ENCODE peak calls at places on chromosomes 2 and 18, in five cellular contexts. One of them, this sample, is unnamed.

GRCh38 chr2:120858764-120859525 is 123.3 kb downstream of the GLI2 start:
- DNase-seq in sigmoid colon: peak
- DNase-seq in right lobe of liver: peak
- DNase-seq in ovary: no peak
- DNase-seq in body of pancreas: no peak
- DNase-seq in this sample: no peak

GRCh38 chr18:69947361-69948106 is at the start of gene CD226:
- DNase-seq in sigmoid colon: no peak
- DNase-seq in body of pancreas: no peak
- DNase-seq in ovary: no peak
- DNase-seq in right lobe of liver: no peak
- DNase-seq in this sample: no peak

GRCh38 chr2:115160523-115161521 is 718.4 kb downstream of the DPP10 start:
- DNase-seq in body of pancreas: peak
- DNase-seq in sigmoid colon: no peak
- DNase-seq in right lobe of liver: no peak
- DNase-seq in ovary: no peak
- DNase-seq in this sample: no peak

GRCh38 chr2:7555260-7555659 is 638.0 kb downstream of the RNF144A start:
- DNase-seq in sigmoid colon: no peak
- DNase-seq in ovary: no peak
- DNase-seq in body of pancreas: no peak
- DNase-seq in right lobe of liver: no peak
- DNase-seq in this sample: no peak

GRCh38 chr2:31297751-31298150 is 63.8 kb downstream of the EHD3 start:
- DNase-seq in ovary: no peak
- DNase-seq in body of pancreas: no peak
- DNase-seq in right lobe of liver: no peak
- DNase-seq in sigmoid colon: no peak
- DNase-seq in this sample: no peak

GRCh38 chr2:102310964-102311640 is at the start of gene IL1RL1:
- DNase-seq in sigmoid colon: no peak
- DNase-seq in body of pancreas: no peak
- DNase-seq in right lobe of liver: no peak
- DNase-seq in ovary: no peak
- DNase-seq in this sample: peak

GRCh38 chr18:13199169-13199568 is 19.4 kb upstream of the LDLRAD4 start:
- DNase-seq in right lobe of liver: no peak
- DNase-seq in ovary: no peak
- DNase-seq in sigmoid colon: no peak
- DNase-seq in body of pancreas: no peak
- DNase-seq in this sample: no peak

GRCh38 chr18:8806105-8806797 is 100.9 kb downstream of the MTCL1 start:
- DNase-seq in ovary: no peak
- DNase-seq in body of pancreas: peak
- DNase-seq in right lobe of liver: no peak
- DNase-seq in sigmoid colon: no peak
- DNase-seq in this sample: no peak

GRCh38 chr2:55144922-55145820 is 86.9 kb downstream of the CLHC1 start:
- DNase-seq in body of pancreas: no peak
- DNase-seq in ovary: no peak
- DNase-seq in right lobe of liver: no peak
- DNase-seq in sigmoid colon: no peak
- DNase-seq in this sample: no peak

GRCh38 chr2:105640241-105640640 is 104.5 kb upstream of the NCK2 start:
- DNase-seq in right lobe of liver: no peak
- DNase-seq in ovary: no peak
- DNase-seq in sigmoid colon: no peak
- DNase-seq in body of pancreas: no peak
- DNase-seq in this sample: no peak

GRCh38 chr2:85905891-85906290 is 17.1 kb upstream of the ST3GAL5 start:
- DNase-seq in sigmoid colon: peak
- DNase-seq in body of pancreas: no peak
- DNase-seq in right lobe of liver: no peak
- DNase-seq in ovary: no peak
- DNase-seq in this sample: no peak

GRCh38 chr2:223051580-223052375 is at the start of gene KCNE4:
- DNase-seq in right lobe of liver: no peak
- DNase-seq in ovary: peak
- DNase-seq in body of pancreas: peak
- DNase-seq in sigmoid colon: peak
- DNase-seq in this sample: no peak

GRCh38 chr18:13710460-13710859 is 15.9 kb downstream of the FAM210A start:
- DNase-seq in right lobe of liver: no peak
- DNase-seq in body of pancreas: no peak
- DNase-seq in sigmoid colon: no peak
- DNase-seq in ovary: no peak
- DNase-seq in this sample: no peak

GRCh38 chr2:188292446-188293239 is 969 bp downstream of the GULP1 start:
- DNase-seq in sigmoid colon: peak
- DNase-seq in right lobe of liver: peak
- DNase-seq in body of pancreas: peak
- DNase-seq in ovary: peak
- DNase-seq in this sample: peak
- TF ChIP-seq POLR2A in sigmoid colon: peak
- TF ChIP-seq POLR2A in right lobe of liver: no peak
- TF ChIP-seq POLR2A in body of pancreas: peak
- TF ChIP-seq POLR2A in ovary: peak
- TF ChIP-seq POLR2A in this sample: no peak

GRCh38 chr18:49681387-49681786 is 119.5 kb downstream of the LIPG start:
- DNase-seq in body of pancreas: no peak
- DNase-seq in sigmoid colon: no peak
- DNase-seq in right lobe of liver: no peak
- DNase-seq in ovary: no peak
- DNase-seq in this sample: no peak

GRCh38 chr18:49677081-49677480 is 115.2 kb downstream of the LIPG start:
- DNase-seq in ovary: no peak
- DNase-seq in body of pancreas: no peak
- DNase-seq in sigmoid colon: no peak
- DNase-seq in right lobe of liver: no peak
- DNase-seq in this sample: no peak

GRCh38 chr18:49673281-49673680 is 111.4 kb downstream of the LIPG start:
- DNase-seq in right lobe of liver: no peak
- DNase-seq in ovary: no peak
- DNase-seq in sigmoid colon: no peak
- DNase-seq in body of pancreas: no peak
- DNase-seq in this sample: no peak

GRCh38 chr18:49678440-49678839 is 116.6 kb downstream of the LIPG start:
- DNase-seq in body of pancreas: no peak
- DNase-seq in right lobe of liver: no peak
- DNase-seq in sigmoid colon: no peak
- DNase-seq in ovary: no peak
- DNase-seq in this sample: no peak

DNA sequence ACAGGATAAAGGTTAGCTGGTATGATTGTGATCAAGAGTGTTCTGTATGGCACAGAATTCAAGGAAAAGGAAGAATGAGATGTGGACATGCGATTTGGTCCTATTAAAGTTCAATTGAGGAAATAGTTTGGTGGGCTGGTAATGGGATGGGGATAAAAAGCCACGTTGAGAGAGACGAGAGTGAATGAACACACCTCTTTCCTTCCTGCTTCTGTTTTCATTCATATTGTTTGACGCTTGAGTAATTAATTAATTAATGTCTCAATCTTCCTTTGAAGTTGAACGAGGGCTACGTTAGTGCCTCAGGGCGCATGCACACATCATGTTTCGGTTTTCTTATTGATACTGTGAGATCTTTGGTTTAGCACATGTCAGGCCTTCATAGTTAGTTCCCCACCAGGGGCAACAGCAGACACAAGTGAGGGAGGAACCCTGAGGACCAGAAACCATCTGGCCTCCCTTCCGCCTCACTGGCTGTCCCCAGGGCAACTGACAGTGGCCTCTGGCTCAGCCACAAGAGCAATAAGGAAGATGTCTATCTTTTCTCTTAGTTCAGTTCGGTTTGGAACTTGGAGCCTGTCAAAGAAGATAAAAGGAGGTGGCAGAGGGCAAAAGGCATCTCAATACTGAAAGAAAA is 116.0 kb downstream of the LIPG start:
- DNase-seq in sigmoid colon: no peak
- DNase-seq in ovary: no peak
- DNase-seq in body of pancreas: peak
- DNase-seq in right lobe of liver: no peak
- DNase-seq in this sample: no peak
- TF ChIP-seq POLR2A in sigmoid colon: no peak
- TF ChIP-seq POLR2A in ovary: no peak
- TF ChIP-seq POLR2A in body of pancreas: no peak
- TF ChIP-seq POLR2A in right lobe of liver: no peak
- TF ChIP-seq POLR2A in this sample: no peak

GRCh38 chr18:34595673-34596072 is 114.4 kb upstream of the DTNA start:
- DNase-seq in sigmoid colon: no peak
- DNase-seq in right lobe of liver: no peak
- DNase-seq in ovary: no peak
- DNase-seq in body of pancreas: no peak
- DNase-seq in this sample: no peak
- TF ChIP-seq POLR2A in sigmoid colon: no peak
- TF ChIP-seq POLR2A in right lobe of liver: no peak
- TF ChIP-seq POLR2A in ovary: no peak
- TF ChIP-seq POLR2A in body of pancreas: no peak
- TF ChIP-seq POLR2A in this sample: no peak

GRCh38 chr2:217903142-217903858 is 99.5 kb downstream of the TNS1 start:
- DNase-seq in right lobe of liver: no peak
- DNase-seq in ovary: no peak
- DNase-seq in sigmoid colon: no peak
- DNase-seq in body of pancreas: no peak
- DNase-seq in this sample: no peak

GRCh38 chr2:217903859-217904613 is 98.8 kb downstream of the TNS1 start:
- DNase-seq in ovary: peak
- DNase-seq in body of pancreas: peak
- DNase-seq in right lobe of liver: peak
- DNase-seq in sigmoid colon: peak
- DNase-seq in this sample: peak

GRCh38 chr2:217901400-217901799 is 101.4 kb downstream of the TNS1 start:
- DNase-seq in right lobe of liver: no peak
- DNase-seq in ovary: peak
- DNase-seq in sigmoid colon: no peak
- DNase-seq in body of pancreas: no peak
- DNase-seq in this sample: no peak

GRCh38 chr2:217901826-217902225 is 101.0 kb downstream of the TNS1 start:
- DNase-seq in body of pancreas: no peak
- DNase-seq in ovary: peak
- DNase-seq in right lobe of liver: no peak
- DNase-seq in sigmoid colon: peak
- DNase-seq in this sample: no peak

GRCh38 chr2:217902281-217903141 is 100.3 kb downstream of the TNS1 start:
- DNase-seq in ovary: peak
- DNase-seq in body of pancreas: peak
- DNase-seq in right lobe of liver: peak
- DNase-seq in sigmoid colon: peak
- DNase-seq in this sample: peak
- TF ChIP-seq POLR2A in ovary: no peak
- TF ChIP-seq POLR2A in body of pancreas: peak
- TF ChIP-seq POLR2A in right lobe of liver: peak
- TF ChIP-seq POLR2A in sigmoid colon: no peak
- TF ChIP-seq POLR2A in this sample: no peak

GRCh38 chr2:217899231-217900009 is 103.4 kb downstream of the TNS1 start:
- DNase-seq in ovary: peak
- DNase-seq in sigmoid colon: peak
- DNase-seq in body of pancreas: peak
- DNase-seq in right lobe of liver: no peak
- DNase-seq in this sample: peak

GRCh38 chr2:217900780-217901360 is 101.9 kb downstream of the TNS1 start:
- DNase-seq in sigmoid colon: no peak
- DNase-seq in ovary: no peak
- DNase-seq in right lobe of liver: no peak
- DNase-seq in body of pancreas: no peak
- DNase-seq in this sample: no peak

GRCh38 chr2:217897091-217897715 is 105.6 kb downstream of the TNS1 start:
- DNase-seq in sigmoid colon: no peak
- DNase-seq in ovary: no peak
- DNase-seq in body of pancreas: no peak
- DNase-seq in right lobe of liver: peak
- DNase-seq in this sample: no peak

GRCh38 chr2:217900010-217900779 is 102.6 kb downstream of the TNS1 start:
- DNase-seq in ovary: no peak
- DNase-seq in body of pancreas: peak
- DNase-seq in right lobe of liver: no peak
- DNase-seq in sigmoid colon: no peak
- DNase-seq in this sample: no peak

GRCh38 chr2:217897816-217898806 is 104.7 kb downstream of the TNS1 start:
- DNase-seq in sigmoid colon: peak
- DNase-seq in ovary: peak
- DNase-seq in right lobe of liver: peak
- DNase-seq in body of pancreas: peak
- DNase-seq in this sample: no peak
- TF ChIP-seq POLR2A in sigmoid colon: no peak
- TF ChIP-seq POLR2A in ovary: no peak
- TF ChIP-seq POLR2A in right lobe of liver: no peak
- TF ChIP-seq POLR2A in body of pancreas: peak
- TF ChIP-seq POLR2A in this sample: no peak

GRCh38 chr2:101007415-101008345 is 5.6 kb downstream of the RPL31 start:
- DNase-seq in body of pancreas: peak
- DNase-seq in right lobe of liver: no peak
- DNase-seq in sigmoid colon: no peak
- DNase-seq in ovary: no peak
- DNase-seq in this sample: no peak
- TF ChIP-seq POLR2A in body of pancreas: no peak
- TF ChIP-seq POLR2A in right lobe of liver: no peak
- TF ChIP-seq POLR2A in sigmoid colon: no peak
- TF ChIP-seq POLR2A in ovary: no peak
- TF ChIP-seq POLR2A in this sample: peak

DNA sequence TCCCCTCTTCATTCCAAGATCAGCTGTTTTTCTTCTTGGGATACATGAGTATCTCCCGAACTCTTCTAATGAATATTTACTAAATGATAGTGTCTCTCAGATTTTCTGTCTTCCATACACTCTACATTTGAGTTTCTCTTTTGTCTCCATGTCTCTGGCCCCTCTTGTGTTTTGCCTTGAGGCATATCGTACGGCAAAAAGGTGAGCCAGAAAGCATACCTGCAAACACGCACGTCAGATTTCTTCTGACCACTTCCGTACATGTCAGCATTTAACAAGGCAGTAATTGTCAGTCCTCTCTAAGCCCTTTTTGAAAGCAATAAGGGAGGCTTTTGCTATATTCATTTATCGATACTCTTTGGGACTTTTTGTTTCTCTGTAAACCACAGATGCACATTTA is 82.4 kb downstream of the FEZ2 start:
- DNase-seq in body of pancreas: no peak
- DNase-seq in ovary: no peak
- DNase-seq in right lobe of liver: no peak
- DNase-seq in sigmoid colon: no peak
- DNase-seq in this sample: no peak
- TF ChIP-seq POLR2A in body of pancreas: no peak
- TF ChIP-seq POLR2A in ovary: no peak
- TF ChIP-seq POLR2A in right lobe of liver: no peak
- TF ChIP-seq POLR2A in sigmoid colon: no peak
- TF ChIP-seq POLR2A in this sample: no peak

GRCh38 chr2:26704441-26704977 is 12.0 kb downstream of the KCNK3 start:
- DNase-seq in body of pancreas: no peak
- DNase-seq in ovary: no peak
- DNase-seq in sigmoid colon: no peak
- DNase-seq in right lobe of liver: no peak
- DNase-seq in this sample: no peak

GRCh38 chr2:26705126-26705525 is 12.6 kb downstream of the KCNK3 start:
- DNase-seq in right lobe of liver: no peak
- DNase-seq in ovary: no peak
- DNase-seq in body of pancreas: no peak
- DNase-seq in sigmoid colon: no peak
- DNase-seq in this sample: no peak

GRCh38 chr2:26700078-26700477 is 7.6 kb downstream of the KCNK3 start:
- DNase-seq in ovary: no peak
- DNase-seq in body of pancreas: no peak
- DNase-seq in right lobe of liver: no peak
- DNase-seq in sigmoid colon: no peak
- DNase-seq in this sample: no peak

GRCh38 chr2:26701596-26701995 is 9.1 kb downstream of the KCNK3 start:
- DNase-seq in sigmoid colon: no peak
- DNase-seq in right lobe of liver: no peak
- DNase-seq in body of pancreas: no peak
- DNase-seq in ovary: no peak
- DNase-seq in this sample: no peak

GRCh38 chr2:26702025-26702424 is 9.5 kb downstream of the KCNK3 start:
- DNase-seq in sigmoid colon: no peak
- DNase-seq in ovary: no peak
- DNase-seq in body of pancreas: no peak
- DNase-seq in right lobe of liver: no peak
- DNase-seq in this sample: no peak
- TF ChIP-seq POLR2A in sigmoid colon: no peak
- TF ChIP-seq POLR2A in ovary: no peak
- TF ChIP-seq POLR2A in body of pancreas: no peak
- TF ChIP-seq POLR2A in right lobe of liver: no peak
- TF ChIP-seq POLR2A in this sample: no peak

This sample was measured in erythroblast.